ENCODE peak calls at places on chromosomes 1 and 21, in four cellular contexts. One of them, this sample, is unnamed.

GRCh38 chr1:172656576-172656975 is 2.3 kb upstream of the FASLG start:
- DNase-seq in A549: no peak
- DNase-seq in esophagus muscularis mucosa: no peak
- DNase-seq in RWPE1: no peak
- DNase-seq in this sample: no peak

GRCh38 chr1:193283026-193283425 is 96.6 kb upstream of the B3GALT2 start:
- DNase-seq in A549: no peak
- DNase-seq in esophagus muscularis mucosa: no peak
- DNase-seq in RWPE1: no peak
- DNase-seq in this sample: no peak

GRCh38 chr1:97307151-97307550 is 585.6 kb downstream of the PTBP2 start:
- DNase-seq in A549: no peak
- DNase-seq in esophagus muscularis mucosa: no peak
- DNase-seq in RWPE1: no peak
- DNase-seq in this sample: no peak

GRCh38 chr21:32018381-32018780 is 145.6 kb downstream of the HUNK start:
- DNase-seq in A549: no peak
- DNase-seq in esophagus muscularis mucosa: no peak
- DNase-seq in RWPE1: no peak
- DNase-seq in this sample: no peak

GRCh38 chr1:203271962-203272632 is 33.2 kb upstream of the BTG2 start:
- DNase-seq in A549: no peak
- DNase-seq in esophagus muscularis mucosa: peak; percentile 53
- DNase-seq in RWPE1: no peak
- DNase-seq in this sample: no peak

GRCh38 chr1:236759252-236759859 is 35.7 kb upstream of the MTR start:
- DNase-seq in A549: peak; percentile 51
- DNase-seq in esophagus muscularis mucosa: no peak
- DNase-seq in RWPE1: no peak
- DNase-seq in this sample: peak; percentile 33

GRCh38 chr21:16437586-16437985 is 707.8 kb downstream of the USP25 start:
- DNase-seq in A549: no peak
- DNase-seq in esophagus muscularis mucosa: no peak
- DNase-seq in RWPE1: no peak
- DNase-seq in this sample: no peak

GRCh38 chr1:207811920-207812720 is 60.3 kb downstream of the CD46 start:
- DNase-seq in A549: peak; percentile 60
- DNase-seq in esophagus muscularis mucosa: no peak
- DNase-seq in RWPE1: no peak
- DNase-seq in this sample: no peak

GRCh38 chr1:207500306-207500705 is 4.3 kb downstream of the CR1 start:
- DNase-seq in A549: no peak
- DNase-seq in esophagus muscularis mucosa: no peak
- DNase-seq in RWPE1: no peak
- DNase-seq in this sample: no peak

GRCh38 chr1:47881505-47882442 is 115.4 kb downstream of the TRABD2B start:
- DNase-seq in A549: no peak
- DNase-seq in esophagus muscularis mucosa: no peak
- DNase-seq in RWPE1: no peak
- DNase-seq in this sample: no peak

GRCh38 chr1:235898126-235898525 is 31.4 kb upstream of the LYST start:
- DNase-seq in A549: no peak
- DNase-seq in esophagus muscularis mucosa: no peak
- DNase-seq in RWPE1: no peak
- DNase-seq in this sample: no peak

GRCh38 chr1:201361652-201362504 is 15.6 kb downstream of the TNNT2 start:
- DNase-seq in A549: peak; percentile 47
- DNase-seq in esophagus muscularis mucosa: no peak
- DNase-seq in RWPE1: peak; percentile 95
- DNase-seq in this sample: peak; percentile 75

GRCh38 chr1:3610165-3610822 is 1.0 kb downstream of the MEGF6 start:
- DNase-seq in A549: no peak
- DNase-seq in esophagus muscularis mucosa: no peak
- DNase-seq in RWPE1: no peak
- DNase-seq in this sample: no peak

GRCh38 chr1:52751589-52752306 is 25.5 kb downstream of the ZYG11B start:
- DNase-seq in A549: no peak
- DNase-seq in esophagus muscularis mucosa: no peak
- DNase-seq in RWPE1: no peak
- DNase-seq in this sample: no peak

GRCh38 chr1:183432548-183432875 is 14.3 kb upstream of the NMNAT2 start:
- DNase-seq in A549: no peak
- DNase-seq in esophagus muscularis mucosa: no peak
- DNase-seq in RWPE1: peak; percentile 74
- DNase-seq in this sample: no peak

GRCh38 chr1:1544544-1544943 is 4.1 kb upstream of the TMEM240 start:
- DNase-seq in A549: no peak
- DNase-seq in esophagus muscularis mucosa: no peak
- DNase-seq in RWPE1: no peak
- DNase-seq in this sample: no peak

GRCh38 chr1:179437171-179437570 is 71.4 kb downstream of the AXDND1 start:
- DNase-seq in A549: no peak
- DNase-seq in esophagus muscularis mucosa: no peak
- DNase-seq in RWPE1: no peak
- DNase-seq in this sample: no peak

GRCh38 chr1:160127865-160128523 is 12.4 kb downstream of the ATP1A2 start:
- DNase-seq in A549: peak; percentile 41
- DNase-seq in esophagus muscularis mucosa: no peak
- DNase-seq in RWPE1: no peak
- DNase-seq in this sample: no peak

GRCh38 chr21:33478858-33479678 is 706 bp downstream of the TMEM50B start:
- DNase-seq in A549: peak; percentile 18
- DNase-seq in esophagus muscularis mucosa: no peak
- DNase-seq in RWPE1: peak; percentile 31
- DNase-seq in this sample: peak; percentile 47

GRCh38 chr1:59597420-59598199 is 217.1 kb upstream of the HOOK1 start:
- DNase-seq in A549: no peak
- DNase-seq in esophagus muscularis mucosa: no peak
- DNase-seq in RWPE1: no peak
- DNase-seq in this sample: no peak

This sample was measured in germinal center.